ENCODE peak calls at places on chromosomes 6 and 20, in eight cellular contexts. One of them, this sample, is unnamed.

GRCh38 chr6:159525445-159526031 is 167.5 kb downstream of the SOD2 start:
- DNase-seq in left cardiac atrium: no peak
- DNase-seq in CD8-positive, alpha-beta T cell: no peak
- DNase-seq in T-helper 22 cell: no peak
- DNase-seq in NCI-H1105: no peak
- DNase-seq in upper lobe of right lung: no peak
- DNase-seq in kidney: no peak
- DNase-seq in HT1080: no peak
- DNase-seq in this sample: no peak

GRCh38 chr6:128919412-128919811 is 36.5 kb downstream of the LAMA2 start:
- DNase-seq in left cardiac atrium: no peak
- DNase-seq in CD8-positive, alpha-beta T cell: no peak
- DNase-seq in upper lobe of right lung: no peak
- DNase-seq in kidney: no peak
- DNase-seq in T-helper 22 cell: no peak
- DNase-seq in HT1080: no peak
- DNase-seq in NCI-H1105: no peak
- DNase-seq in this sample: no peak

GRCh38 chr6:136549359-136550044 is 720 bp downstream of the MAP7 start:
- DNase-seq in left cardiac atrium: no peak
- DNase-seq in CD8-positive, alpha-beta T cell: no peak
- DNase-seq in upper lobe of right lung: peak
- DNase-seq in kidney: peak
- DNase-seq in T-helper 22 cell: no peak
- DNase-seq in NCI-H1105: no peak
- DNase-seq in HT1080: no peak
- DNase-seq in this sample: peak

GRCh38 chr6:170262481-170263088 is 28.3 kb downstream of the DLL1 start:
- DNase-seq in upper lobe of right lung: no peak
- DNase-seq in kidney: peak
- DNase-seq in CD8-positive, alpha-beta T cell: no peak
- DNase-seq in NCI-H1105: no peak
- DNase-seq in left cardiac atrium: no peak
- DNase-seq in T-helper 22 cell: no peak
- DNase-seq in HT1080: no peak
- DNase-seq in this sample: no peak

GRCh38 chr6:170048615-170049256 is 242.1 kb downstream of the DLL1 start:
- DNase-seq in CD8-positive, alpha-beta T cell: no peak
- DNase-seq in upper lobe of right lung: peak
- DNase-seq in kidney: peak
- DNase-seq in T-helper 22 cell: no peak
- DNase-seq in HT1080: peak
- DNase-seq in NCI-H1105: no peak
- DNase-seq in left cardiac atrium: peak
- DNase-seq in this sample: no peak

GRCh38 chr6:141809901-141810300 is 322.8 kb upstream of the GJE1 start:
- DNase-seq in upper lobe of right lung: no peak
- DNase-seq in left cardiac atrium: no peak
- DNase-seq in HT1080: peak
- DNase-seq in kidney: no peak
- DNase-seq in NCI-H1105: no peak
- DNase-seq in CD8-positive, alpha-beta T cell: no peak
- DNase-seq in T-helper 22 cell: no peak
- DNase-seq in this sample: no peak

GRCh38 chr6:160428069-160428430 is 79.9 kb downstream of the SLC22A3 start:
- DNase-seq in left cardiac atrium: peak
- DNase-seq in T-helper 22 cell: no peak
- DNase-seq in upper lobe of right lung: no peak
- DNase-seq in kidney: peak
- DNase-seq in NCI-H1105: peak
- DNase-seq in HT1080: no peak
- DNase-seq in CD8-positive, alpha-beta T cell: no peak
- DNase-seq in this sample: no peak

GRCh38 chr6:28756555-28756918 is 167.2 kb downstream of the TRIM27 start:
- DNase-seq in CD8-positive, alpha-beta T cell: no peak
- DNase-seq in upper lobe of right lung: no peak
- DNase-seq in HT1080: peak
- DNase-seq in T-helper 22 cell: no peak
- DNase-seq in kidney: no peak
- DNase-seq in NCI-H1105: no peak
- DNase-seq in left cardiac atrium: no peak
- DNase-seq in this sample: no peak

GRCh38 chr6:13014551-13015378 is 298.2 kb downstream of the PHACTR1 start:
- DNase-seq in kidney: peak
- DNase-seq in NCI-H1105: peak
- DNase-seq in CD8-positive, alpha-beta T cell: no peak
- DNase-seq in T-helper 22 cell: no peak
- DNase-seq in HT1080: no peak
- DNase-seq in upper lobe of right lung: peak
- DNase-seq in left cardiac atrium: peak
- DNase-seq in this sample: no peak

GRCh38 chr6:87939776-87940175 is 107.9 kb upstream of the SPACA1 start:
- DNase-seq in CD8-positive, alpha-beta T cell: no peak
- DNase-seq in upper lobe of right lung: no peak
- DNase-seq in T-helper 22 cell: no peak
- DNase-seq in kidney: no peak
- DNase-seq in NCI-H1105: no peak
- DNase-seq in left cardiac atrium: no peak
- DNase-seq in HT1080: no peak
- DNase-seq in this sample: no peak

GRCh38 chr6:9543649-9544048 is 871.2 kb downstream of the TFAP2A start:
- DNase-seq in upper lobe of right lung: no peak
- DNase-seq in left cardiac atrium: no peak
- DNase-seq in HT1080: no peak
- DNase-seq in kidney: no peak
- DNase-seq in CD8-positive, alpha-beta T cell: no peak
- DNase-seq in NCI-H1105: no peak
- DNase-seq in T-helper 22 cell: no peak
- DNase-seq in this sample: no peak

GRCh38 chr20:50709574-50709973 is 18.2 kb upstream of the RIPOR3 start:
- DNase-seq in kidney: no peak
- DNase-seq in upper lobe of right lung: no peak
- DNase-seq in HT1080: no peak
- DNase-seq in T-helper 22 cell: no peak
- DNase-seq in CD8-positive, alpha-beta T cell: no peak
- DNase-seq in NCI-H1105: no peak
- DNase-seq in left cardiac atrium: no peak
- DNase-seq in this sample: no peak

GRCh38 chr6:16846399-16846778 is 85.1 kb upstream of the ATXN1 start:
- DNase-seq in upper lobe of right lung: no peak
- DNase-seq in CD8-positive, alpha-beta T cell: no peak
- DNase-seq in T-helper 22 cell: no peak
- DNase-seq in left cardiac atrium: no peak
- DNase-seq in kidney: no peak
- DNase-seq in HT1080: no peak
- DNase-seq in NCI-H1105: no peak
- DNase-seq in this sample: no peak

GRCh38 chr6:80457044-80457933 is 350.8 kb downstream of the BCKDHB start:
- DNase-seq in HT1080: peak
- DNase-seq in left cardiac atrium: peak
- DNase-seq in NCI-H1105: no peak
- DNase-seq in T-helper 22 cell: no peak
- DNase-seq in kidney: no peak
- DNase-seq in upper lobe of right lung: no peak
- DNase-seq in CD8-positive, alpha-beta T cell: no peak
- DNase-seq in this sample: peak

GRCh38 chr20:36483919-36484808 is 57.2 kb upstream of the MYL9 start:
- DNase-seq in CD8-positive, alpha-beta T cell: no peak
- DNase-seq in T-helper 22 cell: no peak
- DNase-seq in HT1080: peak
- DNase-seq in kidney: no peak
- DNase-seq in upper lobe of right lung: no peak
- DNase-seq in left cardiac atrium: no peak
- DNase-seq in NCI-H1105: no peak
- DNase-seq in this sample: peak

GRCh38 chr6:151021878-151022277 is 156.4 kb downstream of the MTHFD1L start:
- DNase-seq in HT1080: no peak
- DNase-seq in left cardiac atrium: no peak
- DNase-seq in kidney: no peak
- DNase-seq in upper lobe of right lung: no peak
- DNase-seq in T-helper 22 cell: no peak
- DNase-seq in NCI-H1105: no peak
- DNase-seq in CD8-positive, alpha-beta T cell: no peak
- DNase-seq in this sample: peak

GRCh38 chr20:25025986-25026605 is 31.8 kb downstream of the ACSS1 start:
- DNase-seq in HT1080: no peak
- DNase-seq in CD8-positive, alpha-beta T cell: no peak
- DNase-seq in T-helper 22 cell: no peak
- DNase-seq in left cardiac atrium: peak
- DNase-seq in NCI-H1105: no peak
- DNase-seq in upper lobe of right lung: peak
- DNase-seq in kidney: peak
- DNase-seq in this sample: no peak

GRCh38 chr20:38001981-38002380 is 31.3 kb downstream of the TTI1 start:
- DNase-seq in T-helper 22 cell: no peak
- DNase-seq in left cardiac atrium: peak
- DNase-seq in CD8-positive, alpha-beta T cell: no peak
- DNase-seq in NCI-H1105: no peak
- DNase-seq in upper lobe of right lung: no peak
- DNase-seq in HT1080: peak
- DNase-seq in kidney: no peak
- DNase-seq in this sample: peak

GRCh38 chr6:124535746-124536145 is 426.5 kb upstream of the RNF217 start:
- DNase-seq in CD8-positive, alpha-beta T cell: no peak
- DNase-seq in kidney: no peak
- DNase-seq in HT1080: peak
- DNase-seq in NCI-H1105: no peak
- DNase-seq in upper lobe of right lung: no peak
- DNase-seq in left cardiac atrium: peak
- DNase-seq in T-helper 22 cell: no peak
- DNase-seq in this sample: no peak

GRCh38 chr20:39117486-39117885 is 155.3 kb downstream of the DHX35 start:
- DNase-seq in left cardiac atrium: no peak
- DNase-seq in upper lobe of right lung: no peak
- DNase-seq in T-helper 22 cell: no peak
- DNase-seq in kidney: no peak
- DNase-seq in CD8-positive, alpha-beta T cell: no peak
- DNase-seq in HT1080: peak
- DNase-seq in NCI-H1105: peak
- DNase-seq in this sample: peak

GRCh38 chr6:167719920-167720319 is 106.8 kb upstream of the AFDN start:
- DNase-seq in CD8-positive, alpha-beta T cell: no peak
- DNase-seq in HT1080: no peak
- DNase-seq in kidney: peak
- DNase-seq in upper lobe of right lung: no peak
- DNase-seq in T-helper 22 cell: no peak
- DNase-seq in left cardiac atrium: no peak
- DNase-seq in NCI-H1105: no peak
- DNase-seq in this sample: no peak

This sample was measured in dermis blood vessel endothelial cell.